ENCODE peak calls at places on chromosome 7, in five cellular contexts. One of them, this sample, is unnamed.

GRCh38 chr7:42289473-42289872 is 52.5 kb upstream of the GLI3 start:
- DNase-seq in stimulated activated CD8-positive, alpha-beta memory T cell treated with anti-CD3 and anti-CD28 coated beads, Interleukin-2, amount 100 ng/mL, for 48 hours: no peak
- DNase-seq in A172: no peak
- DNase-seq in caudate nucleus: no peak
- DNase-seq in activated T-cell treated with anti-CD3 and anti-CD28 coated beads for 1 hour: no peak
- DNase-seq in this sample: no peak

GRCh38 chr7:108347616-108348015 is 108.6 kb downstream of the NRCAM start:
- DNase-seq in stimulated activated CD8-positive, alpha-beta memory T cell treated with anti-CD3 and anti-CD28 coated beads, Interleukin-2, amount 100 ng/mL, for 48 hours: no peak
- DNase-seq in A172: peak; percentile 57
- DNase-seq in caudate nucleus: no peak
- DNase-seq in activated T-cell treated with anti-CD3 and anti-CD28 coated beads for 1 hour: no peak
- DNase-seq in this sample: peak; percentile 13

GRCh38 chr7:89681448-89681847 is 472.8 kb upstream of the STEAP1 start:
- DNase-seq in caudate nucleus: no peak
- DNase-seq in stimulated activated CD8-positive, alpha-beta memory T cell treated with anti-CD3 and anti-CD28 coated beads, Interleukin-2, amount 100 ng/mL, for 48 hours: no peak
- DNase-seq in activated T-cell treated with anti-CD3 and anti-CD28 coated beads for 1 hour: no peak
- DNase-seq in A172: no peak
- DNase-seq in this sample: no peak

GRCh38 chr7:66399566-66399965 is 194.4 kb downstream of the TPST1 start:
- DNase-seq in stimulated activated CD8-positive, alpha-beta memory T cell treated with anti-CD3 and anti-CD28 coated beads, Interleukin-2, amount 100 ng/mL, for 48 hours: no peak
- DNase-seq in activated T-cell treated with anti-CD3 and anti-CD28 coated beads for 1 hour: no peak
- DNase-seq in caudate nucleus: no peak
- DNase-seq in A172: no peak
- DNase-seq in this sample: no peak

GRCh38 chr7:73329861-73330581 is 2.1 kb downstream of the FKBP6 start:
- DNase-seq in A172: no peak
- DNase-seq in activated T-cell treated with anti-CD3 and anti-CD28 coated beads for 1 hour: no peak
- DNase-seq in caudate nucleus: no peak
- DNase-seq in stimulated activated CD8-positive, alpha-beta memory T cell treated with anti-CD3 and anti-CD28 coated beads, Interleukin-2, amount 100 ng/mL, for 48 hours: no peak
- DNase-seq in this sample: peak; percentile 51

GRCh38 chr7:154998481-154998880 is 4.4 kb downstream of the PAXIP1 start:
- DNase-seq in activated T-cell treated with anti-CD3 and anti-CD28 coated beads for 1 hour: no peak
- DNase-seq in A172: no peak
- DNase-seq in caudate nucleus: no peak
- DNase-seq in stimulated activated CD8-positive, alpha-beta memory T cell treated with anti-CD3 and anti-CD28 coated beads, Interleukin-2, amount 100 ng/mL, for 48 hours: no peak
- DNase-seq in this sample: no peak

GRCh38 chr7:80721880-80722595 is 83.6 kb downstream of the CD36 start:
- DNase-seq in A172: peak; percentile 82
- DNase-seq in caudate nucleus: peak; percentile 25
- DNase-seq in activated T-cell treated with anti-CD3 and anti-CD28 coated beads for 1 hour: no peak
- DNase-seq in stimulated activated CD8-positive, alpha-beta memory T cell treated with anti-CD3 and anti-CD28 coated beads, Interleukin-2, amount 100 ng/mL, for 48 hours: no peak
- DNase-seq in this sample: peak; percentile 82

GRCh38 chr7:107286751-107287621 is 118.2 kb downstream of the HBP1 start:
- DNase-seq in activated T-cell treated with anti-CD3 and anti-CD28 coated beads for 1 hour: no peak
- DNase-seq in caudate nucleus: no peak
- DNase-seq in stimulated activated CD8-positive, alpha-beta memory T cell treated with anti-CD3 and anti-CD28 coated beads, Interleukin-2, amount 100 ng/mL, for 48 hours: no peak
- DNase-seq in A172: no peak
- DNase-seq in this sample: no peak

GRCh38 chr7:682810-683209 is 43.7 kb upstream of the DNAAF5 start:
- DNase-seq in caudate nucleus: no peak
- DNase-seq in A172: no peak
- DNase-seq in activated T-cell treated with anti-CD3 and anti-CD28 coated beads for 1 hour: no peak
- DNase-seq in stimulated activated CD8-positive, alpha-beta memory T cell treated with anti-CD3 and anti-CD28 coated beads, Interleukin-2, amount 100 ng/mL, for 48 hours: no peak
- DNase-seq in this sample: no peak

GRCh38 chr7:90433221-90433620 is 30.0 kb downstream of the CLDN12 start:
- DNase-seq in activated T-cell treated with anti-CD3 and anti-CD28 coated beads for 1 hour: no peak
- DNase-seq in caudate nucleus: no peak
- DNase-seq in stimulated activated CD8-positive, alpha-beta memory T cell treated with anti-CD3 and anti-CD28 coated beads, Interleukin-2, amount 100 ng/mL, for 48 hours: no peak
- DNase-seq in A172: no peak
- DNase-seq in this sample: no peak

GRCh38 chr7:50166997-50167961 is 74.2 kb upstream of the ZPBP start:
- DNase-seq in stimulated activated CD8-positive, alpha-beta memory T cell treated with anti-CD3 and anti-CD28 coated beads, Interleukin-2, amount 100 ng/mL, for 48 hours: no peak
- DNase-seq in A172: no peak
- DNase-seq in activated T-cell treated with anti-CD3 and anti-CD28 coated beads for 1 hour: no peak
- DNase-seq in caudate nucleus: no peak
- DNase-seq in this sample: no peak

GRCh38 chr7:42964849-42965805 is 33.0 kb downstream of the MRPL32 start:
- DNase-seq in caudate nucleus: no peak
- DNase-seq in activated T-cell treated with anti-CD3 and anti-CD28 coated beads for 1 hour: no peak
- DNase-seq in stimulated activated CD8-positive, alpha-beta memory T cell treated with anti-CD3 and anti-CD28 coated beads, Interleukin-2, amount 100 ng/mL, for 48 hours: no peak
- DNase-seq in A172: no peak
- DNase-seq in this sample: no peak

GRCh38 chr7:24877790-24878311 is 102.1 kb downstream of the OSBPL3 start:
- DNase-seq in A172: no peak
- DNase-seq in caudate nucleus: peak; percentile 47
- DNase-seq in stimulated activated CD8-positive, alpha-beta memory T cell treated with anti-CD3 and anti-CD28 coated beads, Interleukin-2, amount 100 ng/mL, for 48 hours: no peak
- DNase-seq in activated T-cell treated with anti-CD3 and anti-CD28 coated beads for 1 hour: no peak
- DNase-seq in this sample: peak; percentile 65

GRCh38 chr7:158816271-158816670 is 13.0 kb downstream of the ESYT2 start:
- DNase-seq in caudate nucleus: no peak
- DNase-seq in activated T-cell treated with anti-CD3 and anti-CD28 coated beads for 1 hour: no peak
- DNase-seq in A172: no peak
- DNase-seq in stimulated activated CD8-positive, alpha-beta memory T cell treated with anti-CD3 and anti-CD28 coated beads, Interleukin-2, amount 100 ng/mL, for 48 hours: no peak
- DNase-seq in this sample: peak; percentile 23

GRCh38 chr7:135731131-135731530 is 3.1 kb upstream of the SLC13A4 start:
- DNase-seq in caudate nucleus: no peak
- DNase-seq in A172: no peak
- DNase-seq in activated T-cell treated with anti-CD3 and anti-CD28 coated beads for 1 hour: no peak
- DNase-seq in stimulated activated CD8-positive, alpha-beta memory T cell treated with anti-CD3 and anti-CD28 coated beads, Interleukin-2, amount 100 ng/mL, for 48 hours: no peak
- DNase-seq in this sample: no peak

GRCh38 chr7:111274882-111275281 is 184.0 kb downstream of the LRRN3 start:
- DNase-seq in stimulated activated CD8-positive, alpha-beta memory T cell treated with anti-CD3 and anti-CD28 coated beads, Interleukin-2, amount 100 ng/mL, for 48 hours: no peak
- DNase-seq in A172: no peak
- DNase-seq in caudate nucleus: no peak
- DNase-seq in activated T-cell treated with anti-CD3 and anti-CD28 coated beads for 1 hour: no peak
- DNase-seq in this sample: no peak

GRCh38 chr7:115047968-115048720 is 126.2 kb downstream of the MDFIC start:
- DNase-seq in stimulated activated CD8-positive, alpha-beta memory T cell treated with anti-CD3 and anti-CD28 coated beads, Interleukin-2, amount 100 ng/mL, for 48 hours: no peak
- DNase-seq in activated T-cell treated with anti-CD3 and anti-CD28 coated beads for 1 hour: no peak
- DNase-seq in A172: no peak
- DNase-seq in caudate nucleus: no peak
- DNase-seq in this sample: no peak

GRCh38 chr7:13920053-13920697 is 69.3 kb downstream of the ETV1 start:
- DNase-seq in activated T-cell treated with anti-CD3 and anti-CD28 coated beads for 1 hour: no peak
- DNase-seq in caudate nucleus: no peak
- DNase-seq in A172: peak; percentile 99
- DNase-seq in stimulated activated CD8-positive, alpha-beta memory T cell treated with anti-CD3 and anti-CD28 coated beads, Interleukin-2, amount 100 ng/mL, for 48 hours: no peak
- DNase-seq in this sample: peak; percentile 100

GRCh38 chr7:499853-500485 is 19.7 kb downstream of the PDGFA start:
- DNase-seq in stimulated activated CD8-positive, alpha-beta memory T cell treated with anti-CD3 and anti-CD28 coated beads, Interleukin-2, amount 100 ng/mL, for 48 hours: no peak
- DNase-seq in activated T-cell treated with anti-CD3 and anti-CD28 coated beads for 1 hour: no peak
- DNase-seq in A172: no peak
- DNase-seq in caudate nucleus: no peak
- DNase-seq in this sample: no peak

GRCh38 chr7:132666076-132666775 is 90.0 kb upstream of the PLXNA4 start:
- DNase-seq in stimulated activated CD8-positive, alpha-beta memory T cell treated with anti-CD3 and anti-CD28 coated beads, Interleukin-2, amount 100 ng/mL, for 48 hours: no peak
- DNase-seq in A172: no peak
- DNase-seq in activated T-cell treated with anti-CD3 and anti-CD28 coated beads for 1 hour: no peak
- DNase-seq in caudate nucleus: no peak
- DNase-seq in this sample: peak; percentile 49

GRCh38 chr7:99111591-99111990 is 32.3 kb downstream of the SMURF1 start:
- DNase-seq in stimulated activated CD8-positive, alpha-beta memory T cell treated with anti-CD3 and anti-CD28 coated beads, Interleukin-2, amount 100 ng/mL, for 48 hours: no peak
- DNase-seq in caudate nucleus: no peak
- DNase-seq in activated T-cell treated with anti-CD3 and anti-CD28 coated beads for 1 hour: no peak
- DNase-seq in A172: no peak
- DNase-seq in this sample: no peak

GRCh38 chr7:25496394-25497103 is 268.3 kb upstream of the NPVF start:
- DNase-seq in stimulated activated CD8-positive, alpha-beta memory T cell treated with anti-CD3 and anti-CD28 coated beads, Interleukin-2, amount 100 ng/mL, for 48 hours: no peak
- DNase-seq in activated T-cell treated with anti-CD3 and anti-CD28 coated beads for 1 hour: no peak
- DNase-seq in A172: no peak
- DNase-seq in caudate nucleus: no peak
- DNase-seq in this sample: no peak

GRCh38 chr7:855686-856369 is 20.5 kb upstream of the GET4 start:
- DNase-seq in A172: no peak
- DNase-seq in stimulated activated CD8-positive, alpha-beta memory T cell treated with anti-CD3 and anti-CD28 coated beads, Interleukin-2, amount 100 ng/mL, for 48 hours: no peak
- DNase-seq in activated T-cell treated with anti-CD3 and anti-CD28 coated beads for 1 hour: no peak
- DNase-seq in caudate nucleus: no peak
- DNase-seq in this sample: no peak

GRCh38 chr7:29987821-29988317 is 1.7 kb downstream of the SCRN1 start:
- DNase-seq in A172: peak; percentile 95
- DNase-seq in activated T-cell treated with anti-CD3 and anti-CD28 coated beads for 1 hour: no peak
- DNase-seq in caudate nucleus: no peak
- DNase-seq in stimulated activated CD8-positive, alpha-beta memory T cell treated with anti-CD3 and anti-CD28 coated beads, Interleukin-2, amount 100 ng/mL, for 48 hours: no peak
- DNase-seq in this sample: peak; percentile 93

GRCh38 chr7:3200504-3200903 is 100.5 kb upstream of the SDK1 start:
- DNase-seq in caudate nucleus: no peak
- DNase-seq in stimulated activated CD8-positive, alpha-beta memory T cell treated with anti-CD3 and anti-CD28 coated beads, Interleukin-2, amount 100 ng/mL, for 48 hours: no peak
- DNase-seq in A172: peak; percentile 69
- DNase-seq in activated T-cell treated with anti-CD3 and anti-CD28 coated beads for 1 hour: peak; percentile 6
- DNase-seq in this sample: peak; percentile 83

GRCh38 chr7:32476816-32477648 is 13.1 kb downstream of the LSM5 start:
- DNase-seq in stimulated activated CD8-positive, alpha-beta memory T cell treated with anti-CD3 and anti-CD28 coated beads, Interleukin-2, amount 100 ng/mL, for 48 hours: no peak
- DNase-seq in caudate nucleus: no peak
- DNase-seq in activated T-cell treated with anti-CD3 and anti-CD28 coated beads for 1 hour: no peak
- DNase-seq in A172: no peak
- DNase-seq in this sample: no peak

GRCh38 chr7:42726066-42726785 is 185.6 kb downstream of the C7orf25 start:
- DNase-seq in A172: no peak
- DNase-seq in caudate nucleus: no peak
- DNase-seq in activated T-cell treated with anti-CD3 and anti-CD28 coated beads for 1 hour: no peak
- DNase-seq in stimulated activated CD8-positive, alpha-beta memory T cell treated with anti-CD3 and anti-CD28 coated beads, Interleukin-2, amount 100 ng/mL, for 48 hours: no peak
- DNase-seq in this sample: no peak